ENCODE peak calls at places on chromosomes 16 and 17, in six cellular contexts. P is nephron progenitor cell, F is AG09309, W is A673, T is brain microvascular endothelial cell, Z is stomach. J is an unnamed sample.

GRCh38 chr17:78896091-78896833 is 6.7 kb downstream of the CEP295NL start:
- DNase-seq in P (no peak), W (no peak), Z (no peak), T (no peak), F (no peak), J (no peak)

GRCh38 chr17:77451271-77451893 is 310.6 kb downstream of the SEC14L1 start:
- DNase-seq in P (peak), T (peak), F (no peak), Z (peak), W (peak), J (no peak)

GRCh38 chr16:1857433-1858097 is 14.4 kb downstream of the MEIOB start:
- DNase-seq in W (no peak), P (no peak), Z (no peak), T (no peak), F (no peak), J (no peak)

GRCh38 chr16:83403751-83404150 is 404.0 kb upstream of the HSBP1 start:
- DNase-seq in F (peak), P (no peak), W (no peak), Z (no peak), T (no peak), J (no peak)

GRCh38 chr16:58481226-58481869 is 18.6 kb upstream of the NDRG4 start:
- DNase-seq in F (no peak), T (no peak), W (no peak), P (no peak), Z (no peak), J (no peak)

GRCh38 chr16:71357681-71358080 is 842 bp upstream of the CALB2 start:
- DNase-seq in W (peak), T (no peak), F (no peak), Z (no peak), P (peak), J (no peak)

GRCh38 chr17:17119533-17119932 is 77.3 kb downstream of the MPRIP start:
- DNase-seq in Z (peak), W (no peak), F (no peak), P (no peak), T (no peak), J (no peak)

GRCh38 chr17:21452377-21453143 is 76.4 kb downstream of the KCNJ12 start:
- DNase-seq in P (peak), W (peak), Z (peak), F (peak), T (peak), J (no peak)

GRCh38 chr16:1674751-1675664 is 3.1 kb upstream of the JPT2 start:
- DNase-seq in Z (no peak), P (no peak), T (peak), W (no peak), F (no peak), J (no peak)

GRCh38 chr16:49356728-49357488 is 16.7 kb upstream of the C16orf78 start:
- DNase-seq in Z (no peak), P (no peak), F (no peak), T (no peak), W (peak), J (no peak)

GRCh38 chr16:51523400-51523799 is 372.3 kb upstream of the SALL1 start:
- DNase-seq in W (no peak), Z (no peak), P (no peak), T (no peak), F (no peak), J (no peak)

GRCh38 chr17:66383353-66383752 is 80.9 kb downstream of the PRKCA start:
- DNase-seq in F (peak), P (no peak), T (peak), W (peak), Z (no peak), J (no peak)

GRCh38 chr17:68519911-68520310 is 7.7 kb downstream of the PRKAR1A start:
- DNase-seq in T (no peak), Z (no peak), F (no peak), W (no peak), P (no peak), J (no peak)

GRCh38 chr16:85028638-85029412 is 1.2 kb downstream of the KIAA0513 start:
- DNase-seq in Z (peak), P (no peak), W (no peak), T (no peak), F (no peak), J (no peak)

GRCh38 chr17:30346211-30346831 is 12.5 kb upstream of the TMIGD1 start:
- DNase-seq in Z (no peak), P (no peak), T (no peak), W (no peak), F (no peak), J (no peak)

GRCh38 chr16:47715442-47716054 is 254.4 kb downstream of the PHKB start:
- DNase-seq in W (no peak), T (no peak), P (no peak), F (no peak), Z (no peak), J (no peak)

GRCh38 chr17:73255671-73256181 is 6.0 kb downstream of the CPSF4L start:
- DNase-seq in F (no peak), W (peak), P (peak), T (peak), Z (peak), J (peak)

GRCh38 chr17:50270430-50271172 is 3.7 kb upstream of the TMEM92 start:
- DNase-seq in W (no peak), T (peak), F (no peak), Z (peak), P (no peak), J (no peak)

GRCh38 chr17:58755577-58756245 is at the start of gene PPM1E:
- DNase-seq in Z (peak), P (peak), F (no peak), T (peak), W (peak), J (no peak)

GRCh38 chr16:72355561-72355960 is 183.6 kb upstream of the PMFBP1 start:
- DNase-seq in F (peak), T (peak), Z (no peak), W (no peak), P (no peak), J (no peak)

GRCh38 chr16:54976651-54977200 is 46.1 kb downstream of the IRX5 start:
- DNase-seq in P (no peak), F (no peak), T (no peak), Z (no peak), W (no peak), J (no peak)

GRCh38 chr16:10181196-10182162 is 749 bp downstream of the GRIN2A start:
- DNase-seq in F (no peak), Z (peak), W (peak), T (peak), P (peak), J (no peak)

GRCh38 chr17:21372256-21372954 is 3.8 kb upstream of the KCNJ12 start:
- DNase-seq in T (no peak), P (no peak), W (no peak), Z (no peak), F (no peak), J (no peak)

GRCh38 chr17:28335959-28336871 is 654 bp downstream of the TNFAIP1 start:
- DNase-seq in F (peak), W (peak), T (peak), Z (peak), P (peak), J (no peak)

GRCh38 chr17:31834448-31834847 is 24.6 kb downstream of the COPRS start:
- DNase-seq in P (no peak), W (no peak), T (no peak), Z (no peak), F (no peak), J (no peak)

GRCh38 chr16:66477028-66477515 is 50.0 kb downstream of the BEAN1 start:
- DNase-seq in W (no peak), Z (no peak), T (no peak), F (no peak), P (no peak), J (no peak)

GRCh38 chr17:65441053-65441635 is 120.3 kb downstream of the AXIN2 start:
- DNase-seq in Z (no peak), T (no peak), W (no peak), P (no peak), F (no peak), J (no peak)

GRCh38 chr17:45435481-45435880 is 2.8 kb upstream of the ARHGAP27 start:
- DNase-seq in F (no peak), W (no peak), P (no peak), Z (no peak), T (no peak), J (no peak)

GRCh38 chr17:3526971-3527370 is 30.6 kb downstream of the TRPV3 start:
- DNase-seq in Z (no peak), W (no peak), T (no peak), F (no peak), P (no peak), J (no peak)

GRCh38 chr16:72847187-72848044 is 200.5 kb downstream of the ZFHX3 start:
- DNase-seq in P (no peak), W (peak), F (no peak), T (peak), Z (no peak), J (no peak)

GRCh38 chr16:81626181-81626674 is 152.9 kb upstream of the PLCG2 start:
- DNase-seq in T (no peak), P (no peak), Z (no peak), W (no peak), F (no peak), J (no peak)

GRCh38 chr16:11354407-11354732 is 9.1 kb downstream of the RMI2 start:
- DNase-seq in P (no peak), T (no peak), W (no peak), Z (no peak), F (no peak), J (no peak)

GRCh38 chr17:42623732-42624596 is 14.5 kb downstream of the TUBG1 start:
- DNase-seq in Z (peak), W (no peak), P (no peak), T (no peak), F (no peak), J (no peak)

GRCh38 chr16:87661561-87661960 is 59.3 kb downstream of the JPH3 start:
- DNase-seq in P (peak), W (peak), Z (no peak), T (peak), F (no peak), J (no peak)

GRCh38 chr16:53654946-53655345 is 48.7 kb downstream of the RPGRIP1L start:
- DNase-seq in P (no peak), Z (no peak), F (no peak), T (no peak), W (no peak), J (no peak)

GRCh38 chr16:4924593-4925378 is 12.2 kb downstream of the PPL start:
- DNase-seq in Z (peak), P (no peak), T (no peak), W (no peak), F (no peak), J (no peak)

GRCh38 chr17:58333396-58334207 is 5.0 kb upstream of the TSPOAP1 start:
- DNase-seq in P (no peak), W (no peak), T (no peak), Z (no peak), F (no peak), J (no peak)

GRCh38 chr16:61879-62281 is 8.3 kb downstream of the SNRNP25 start:
- DNase-seq in Z (no peak), W (no peak), T (no peak), F (no peak), P (no peak), J (no peak)

GRCh38 chr17:79771276-79771675 is 6.7 kb upstream of the CBX2 start:
- DNase-seq in Z (no peak), T (no peak), P (no peak), W (no peak), F (no peak), J (no peak)

DNA sequence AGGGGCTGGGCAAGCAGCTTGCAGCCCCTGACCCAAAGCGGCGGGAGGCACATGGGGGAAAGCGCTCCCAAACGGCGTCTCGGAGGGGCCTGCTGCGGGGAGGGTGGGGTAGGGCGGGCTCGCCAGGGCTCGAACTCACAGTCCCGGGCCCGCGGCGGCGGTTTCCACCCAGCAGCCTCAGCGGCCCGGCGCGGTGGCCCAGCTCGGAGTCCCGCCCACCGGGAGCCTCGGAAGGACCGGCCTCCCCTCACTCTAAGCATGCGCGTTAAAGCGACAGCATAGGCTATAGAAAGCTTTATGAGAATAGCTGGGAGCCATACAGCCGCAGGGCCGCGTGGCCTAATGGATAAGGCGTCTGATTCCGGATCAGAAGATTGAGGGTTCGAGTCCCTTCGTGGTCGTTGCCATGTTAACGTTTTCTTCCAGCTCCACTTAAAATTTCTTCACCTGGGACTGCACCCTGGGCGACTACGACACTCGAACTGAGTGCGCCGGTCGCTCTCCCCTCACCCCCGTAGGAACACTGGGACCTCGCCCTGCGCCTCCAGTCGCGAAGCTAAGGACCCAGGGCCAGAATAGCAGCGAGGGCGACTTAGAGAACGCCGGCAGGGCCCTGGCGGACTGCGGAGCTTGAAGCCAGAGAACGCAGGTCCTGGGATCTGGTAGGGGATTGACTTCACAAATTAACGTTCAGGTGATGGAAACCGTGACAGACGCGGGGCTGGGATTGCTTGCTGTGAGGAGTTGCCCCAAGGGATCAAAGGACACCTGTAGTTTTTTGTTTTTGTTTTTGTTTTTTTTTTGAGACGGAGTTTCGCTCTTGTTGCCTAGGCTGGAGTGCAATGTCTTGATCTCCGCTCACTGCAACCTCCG is 15.8 kb downstream of the ZNF213 start:
- DNase-seq in P (peak), F (peak), W (peak), Z (peak), T (peak), J (peak)
- TF ChIP-seq CTCF in P (no peak), F (no peak), W (no peak), Z (no peak), T (no peak), J (no peak)

GRCh38 chr17:7967751-7968150 is 34.7 kb upstream of the GUCY2D start:
- DNase-seq in P (no peak), F (no peak), Z (no peak), T (no peak), W (no peak), J (no peak)

GRCh38 chr17:7971651-7972050 is 30.8 kb upstream of the GUCY2D start:
- DNase-seq in W (no peak), F (no peak), T (no peak), Z (no peak), P (no peak), J (no peak)

GRCh38 chr17:7974638-7975131 is 27.7 kb upstream of the GUCY2D start:
- DNase-seq in Z (no peak), F (no peak), P (no peak), W (no peak), T (no peak), J (no peak)

GRCh38 chr17:7972131-7972785 is 30.2 kb upstream of the GUCY2D start:
- DNase-seq in W (no peak), Z (no peak), P (no peak), F (no peak), T (no peak), J (no peak)

GRCh38 chr17:7969434-7969833 is 33.0 kb upstream of the GUCY2D start:
- DNase-seq in F (peak), T (no peak), Z (no peak), P (no peak), W (no peak), J (no peak)
- TF ChIP-seq CTCF in F (no peak), T (no peak), Z (no peak), P (no peak), W (no peak), J (no peak)

DNA sequence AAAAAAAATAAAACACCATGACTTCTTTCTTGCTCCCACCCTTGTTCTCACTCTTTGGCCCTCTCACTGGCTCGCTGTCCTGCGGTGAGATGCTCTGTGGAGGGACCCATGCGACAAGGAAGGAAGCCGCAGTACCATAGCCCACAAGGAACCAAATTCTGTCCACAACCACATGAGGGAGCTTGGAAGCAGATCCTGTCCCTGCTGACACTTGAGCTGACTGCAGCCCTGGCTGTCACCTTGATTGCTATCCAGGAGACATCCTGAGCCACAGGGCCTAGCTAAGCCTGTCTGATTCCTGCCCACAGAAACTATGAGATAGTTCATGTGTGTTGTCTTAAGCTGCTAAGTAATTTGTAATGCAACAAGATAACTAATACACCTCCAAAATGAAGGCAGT is 4.8 kb upstream of the MT2A start:
- DNase-seq in P (no peak), T (peak), Z (peak), W (peak), F (no peak), J (no peak)
- TF ChIP-seq CTCF in P (peak), T (peak), Z (peak), W (peak), F (peak), J (no peak)

GRCh38 chr16:74973304-74973703 is 11.6 kb downstream of the WDR59 start:
- DNase-seq in Z (no peak), W (no peak), F (no peak), T (no peak), P (no peak), J (no peak)
- TF ChIP-seq CTCF in Z (no peak), W (no peak), F (no peak), T (no peak), P (no peak), J (no peak)

DNA sequence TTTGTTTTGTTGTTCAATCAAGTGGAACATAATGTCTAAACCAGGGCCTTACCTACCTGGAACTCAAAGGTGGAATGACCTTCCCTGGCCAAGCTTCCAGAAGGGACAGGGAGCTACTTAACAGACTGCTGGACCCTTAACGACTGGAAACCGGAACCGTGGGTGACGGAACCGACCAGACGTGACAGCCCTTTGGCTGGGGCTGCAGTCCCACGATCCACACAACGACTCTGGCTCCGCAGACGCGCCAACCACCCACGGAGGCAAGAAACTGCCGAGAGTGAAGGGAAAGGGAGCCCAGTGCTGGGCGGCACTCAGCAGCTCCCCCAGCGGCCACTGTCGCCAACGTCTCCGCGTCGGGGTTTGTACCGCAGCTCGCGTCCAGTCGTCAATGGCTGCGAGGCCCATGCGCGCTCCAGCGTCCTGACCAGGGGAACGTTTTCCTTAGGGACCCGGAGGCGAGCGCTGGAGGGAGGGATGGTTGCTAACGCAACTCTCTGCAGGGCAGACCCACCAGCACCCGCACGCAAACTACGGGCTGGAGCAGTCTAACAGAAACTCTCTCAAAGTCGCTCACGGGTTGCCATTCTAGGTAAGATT is 5.5 kb upstream of the KIF22 start:
- DNase-seq in P (peak), W (peak), Z (peak), F (no peak), T (peak), J (peak)
- TF ChIP-seq CTCF in P (peak), W (peak), Z (peak), F (peak), T (peak), J (peak)

DNA sequence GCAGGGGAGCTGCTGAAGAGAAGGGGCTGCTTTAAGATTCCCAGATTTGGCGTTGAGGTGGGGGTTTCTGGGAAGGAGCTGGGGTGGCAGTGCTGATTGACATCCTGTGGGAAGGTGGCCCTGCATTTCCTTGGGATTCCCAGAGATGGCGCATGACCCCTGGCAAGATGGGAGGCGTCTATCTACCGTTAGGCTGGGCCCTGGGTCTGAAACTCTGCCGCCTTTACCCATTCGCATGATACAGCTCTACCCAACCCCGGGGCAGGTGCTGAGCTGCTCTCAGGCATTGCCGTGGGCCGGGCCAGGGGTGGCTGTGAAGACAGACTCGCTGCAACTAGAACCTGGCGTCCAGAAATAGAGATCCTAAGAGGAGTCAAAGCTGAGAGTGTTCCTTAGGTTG is 9.9 kb upstream of the MVD start:
- DNase-seq in Z (no peak), T (no peak), P (peak), F (no peak), W (peak), J (no peak)
- TF ChIP-seq CTCF in Z (no peak), T (peak), P (peak), F (no peak), W (peak), J (no peak)

GRCh38 chr16:62194828-62195227 is 158.6 kb upstream of the CDH8 start:
- DNase-seq in P (no peak), T (no peak), Z (no peak), W (peak), F (no peak), J (no peak)
- TF ChIP-seq CTCF in P (no peak), T (no peak), Z (no peak), W (peak), F (peak), J (no peak)

J was measured in omental fat pad.